ENCODE peak calls at places on chromosomes 16 and 17, in four cellular contexts. X is mesenchymal stem cell, S is H9, M is neuronal stem cell. Z is an unnamed sample.
A peak's percentile ranks its signal among the peaks of the same experiment; 100 is the strongest.

GRCh38 chr17:76700627-76701470 is 9.9 kb downstream of the MXRA7 start:
- DNase-seq in M (no peak), S (no peak), X (peak; percentile 94), Z (peak; percentile 93)

GRCh38 chr16:88461291-88462269 is 8.5 kb downstream of the ZFPM1 start:
- DNase-seq in S (peak; percentile 76), X (peak; percentile 24), M (no peak), Z (no peak)

GRCh38 chr17:70345061-70345460 is 175.7 kb downstream of the KCNJ2 start:
- DNase-seq in X (peak; percentile 2), S (no peak), M (no peak), Z (no peak)

GRCh38 chr16:55508941-55509920 is at the start of gene LPCAT2:
- DNase-seq in M (peak; percentile 76), X (peak; percentile 88), S (peak; percentile 93), Z (peak; percentile 84)

GRCh38 chr17:57938061-57938502 is 17.1 kb downstream of the CUEDC1 start:
- DNase-seq in M (no peak), S (no peak), X (no peak), Z (no peak)

GRCh38 chr16:57825298-57826039 is 23.2 kb upstream of the KIFC3 start:
- DNase-seq in S (no peak), M (no peak), X (no peak), Z (no peak)

GRCh38 chr16:12120982-12121652 is 144.6 kb downstream of the SNX29 start:
- DNase-seq in X (no peak), M (no peak), S (no peak), Z (no peak)

GRCh38 chr16:1430759-1431496 is at the start of gene PERCC1:
- DNase-seq in S (no peak), X (no peak), M (no peak), Z (no peak)

GRCh38 chr17:7083592-7083991 is 3.5 kb upstream of the CLEC10A start:
- DNase-seq in S (no peak), M (no peak), X (no peak), Z (peak; percentile 17)

GRCh38 chr17:29911641-29912177 is 18.3 kb downstream of the SSH2 start:
- DNase-seq in S (no peak), X (peak; percentile 39), M (no peak), Z (peak; percentile 61)

GRCh38 chr16:84730406-84731106 is 30.8 kb downstream of the USP10 start:
- DNase-seq in M (no peak), S (no peak), X (peak; percentile 94), Z (peak; percentile 97)

GRCh38 chr17:45261577-45262515 is at the start of gene SPATA32:
- DNase-seq in S (peak; percentile 82), X (peak; percentile 40), M (peak; percentile 40), Z (peak; percentile 29)

GRCh38 chr17:64269687-64270649 is 6.9 kb upstream of the TEX2 start:
- DNase-seq in M (no peak), X (no peak), S (no peak), Z (no peak)

DNA sequence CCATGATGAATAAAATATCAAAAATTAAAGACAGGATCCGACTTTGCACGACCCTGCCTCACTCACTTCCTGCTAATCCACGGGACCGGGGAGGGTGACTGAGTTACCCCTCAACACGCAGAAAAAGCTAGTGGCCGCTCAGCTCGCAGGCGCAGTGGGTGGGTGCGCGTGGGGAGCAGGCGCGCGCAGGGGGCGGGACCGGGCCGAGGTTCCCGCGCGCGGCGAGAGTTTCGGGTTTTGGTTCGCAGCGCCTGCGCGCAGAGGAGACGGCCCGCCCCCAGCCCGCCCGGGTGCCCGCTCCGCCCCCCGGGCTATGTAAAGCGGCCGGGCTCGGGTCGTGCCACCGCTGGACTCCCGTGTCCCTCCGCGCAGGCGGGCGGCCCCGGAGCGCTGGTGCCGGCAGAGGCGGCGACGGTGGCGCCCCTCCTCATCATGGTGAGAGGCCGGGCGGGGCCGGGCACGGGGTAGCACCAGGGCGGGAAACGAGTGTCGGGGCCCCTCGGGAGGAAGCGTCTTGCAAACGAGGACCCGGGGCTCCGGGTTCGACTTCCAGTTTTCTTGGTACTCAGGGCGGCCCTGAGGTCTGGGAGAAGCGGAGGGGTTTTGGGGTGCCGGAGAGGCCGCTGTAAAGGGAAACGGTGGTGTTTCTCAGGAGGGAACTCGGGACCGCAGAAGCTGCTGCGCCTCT is at the start of gene CNP:
- DNase-seq in M (peak; percentile 84), X (peak; percentile 92), S (peak; percentile 88), Z (peak; percentile 87)
- H3K14ac ChIP-seq in M (no peak within 1 kb of the TSS), X (no peak within 1 kb of the TSS), S (peak within 1 kb of the TSS; percentile 67), Z (peak within 1 kb of the TSS; percentile 77)

GRCh38 chr16:49641250-49641649 is 214.7 kb downstream of the ZNF423 start:
- DNase-seq in S (no peak), X (no peak), M (no peak), Z (no peak)
- H3K14ac ChIP-seq in S (no peak overlapping the region), X (no peak overlapping the region), M (no peak overlapping the region), Z (no peak overlapping the region)

GRCh38 chr17:41787021-41787418 is 509 bp upstream of the JUP start:
- DNase-seq in X (no peak), M (no peak), S (no peak), Z (no peak)

GRCh38 chr17:41785876-41786226 is 660 bp downstream of the JUP start:
- DNase-seq in S (peak; percentile 87), X (no peak), M (no peak), Z (no peak)

GRCh38 chr17:41784207-41784744 is 2.2 kb downstream of the JUP start:
- DNase-seq in X (peak; percentile 60), S (peak; percentile 86), M (no peak), Z (peak; percentile 71)

GRCh38 chr17:41785091-41785875 is 1.2 kb downstream of the JUP start:
- DNase-seq in X (peak; percentile 54), M (peak; percentile 90), S (peak; percentile 97), Z (no peak)

GRCh38 chr17:41786227-41787020 is at the start of gene JUP:
- DNase-seq in X (peak; percentile 100), M (peak; percentile 99), S (peak; percentile 100), Z (peak; percentile 99)
- H3K14ac ChIP-seq in X (no peak within 1 kb of the TSS), M (no peak within 1 kb of the TSS), S (peak within 1 kb of the TSS; percentile 82), Z (peak within 1 kb of the TSS; percentile 85)

GRCh38 chr16:3020247-3020603 is at the start of gene TNFRSF12A:
- DNase-seq in M (peak; percentile 84), S (peak; percentile 83), X (peak; percentile 78), Z (peak; percentile 68)

GRCh38 chr16:3017262-3017805 is 649 bp downstream of the CLDN6 start:
- DNase-seq in X (no peak), S (no peak), M (no peak), Z (no peak)

GRCh38 chr16:3015865-3016521 is 2.0 kb downstream of the CLDN6 start:
- DNase-seq in M (no peak), X (no peak), S (no peak), Z (no peak)

GRCh38 chr16:3019594-3020246 is 448 bp upstream of the TNFRSF12A start:
- DNase-seq in S (no peak), X (no peak), M (no peak), Z (no peak)

GRCh38 chr16:3017806-3018506 is at the start of gene CLDN6:
- DNase-seq in M (peak; percentile 77), X (no peak), S (peak; percentile 97), Z (no peak)
- H3K14ac ChIP-seq in M (peak within 1 kb of the TSS; percentile 38), X (no peak within 1 kb of the TSS), S (peak within 1 kb of the TSS; percentile 99), Z (no peak within 1 kb of the TSS)

DNA sequence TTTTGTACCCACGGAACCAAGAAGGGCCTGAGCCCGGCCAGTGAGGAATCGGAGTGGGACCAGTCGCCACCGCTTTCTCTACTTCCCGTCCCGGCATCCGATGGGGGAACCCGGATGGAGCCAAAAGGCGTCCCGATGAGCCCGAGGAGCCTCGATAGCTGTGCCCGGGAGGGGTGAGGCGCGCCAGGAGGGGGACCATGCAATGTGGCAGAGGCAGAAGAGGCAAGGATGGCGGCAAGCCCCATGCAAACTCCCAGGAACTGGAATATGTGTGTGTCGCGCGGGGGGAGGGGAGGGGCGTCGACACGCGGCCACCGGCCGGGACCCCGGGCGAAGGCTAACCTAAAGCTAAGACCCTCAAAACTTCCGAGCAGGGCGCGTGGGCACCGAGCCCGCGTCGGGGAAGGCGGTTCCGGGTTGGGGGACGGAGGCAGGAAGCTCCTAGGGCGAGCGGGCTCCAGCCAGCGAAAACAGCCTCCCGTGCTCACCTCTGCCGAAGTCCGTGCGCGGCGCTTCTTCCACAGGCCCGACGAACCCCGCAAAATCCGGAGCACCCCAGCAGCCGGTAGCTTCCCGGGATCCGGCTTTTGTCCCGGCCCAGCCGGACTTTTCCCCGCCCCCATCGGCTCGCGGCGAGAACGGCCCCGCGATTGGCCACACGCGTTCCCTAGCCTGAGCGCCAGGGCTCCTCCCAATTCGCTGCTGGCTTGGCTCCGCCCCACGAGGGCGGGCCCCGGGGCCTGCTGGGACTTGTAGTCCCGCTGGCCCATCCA is at the start of gene ACLY:
- DNase-seq in S (peak; percentile 100), X (peak; percentile 98), M (peak; percentile 98), Z (peak; percentile 95)
- H3K14ac ChIP-seq in S (peak within 1 kb of the TSS; percentile 99), X (no peak within 1 kb of the TSS), M (peak within 1 kb of the TSS; percentile 97), Z (peak within 1 kb of the TSS; percentile 99)

GRCh38 chr16:22373662-22374310 is 633 bp downstream of the CDR2 start:
- DNase-seq in M (peak; percentile 23), X (peak; percentile 43), S (peak; percentile 38), Z (no peak)
- H3K14ac ChIP-seq in M (peak overlapping the region; percentile 17), X (no peak overlapping the region), S (peak overlapping the region; percentile 60), Z (peak overlapping the region; percentile 98)

DNA sequence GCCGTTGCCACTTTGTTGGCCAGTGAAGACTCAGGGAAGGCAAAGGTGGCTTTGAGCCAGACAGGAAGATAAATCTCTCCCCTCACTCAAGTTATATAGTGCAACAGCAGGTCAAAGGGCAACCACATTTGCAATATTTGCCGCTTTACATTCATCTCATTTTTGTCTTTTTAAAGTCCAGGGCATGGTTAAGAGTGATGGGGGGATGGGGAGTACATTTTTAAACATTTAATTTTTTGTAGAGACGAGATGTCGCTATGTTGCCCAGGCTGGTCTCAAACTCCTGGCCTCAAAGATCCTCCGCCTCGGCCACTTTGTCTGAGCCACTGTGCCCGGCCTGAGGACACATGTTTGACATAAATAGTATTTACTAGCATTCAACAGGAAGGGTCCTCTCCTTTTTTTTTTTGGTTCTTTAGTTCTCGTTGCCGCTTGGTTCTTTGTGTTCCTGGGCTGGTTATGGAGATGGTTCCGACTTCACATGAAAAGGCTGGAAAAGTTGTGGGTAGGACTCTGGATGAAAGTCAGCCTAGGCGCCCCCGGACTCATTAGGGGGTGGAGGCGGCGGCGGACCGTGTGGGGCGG is 95.7 kb downstream of the RAB11FIP4 start:
- DNase-seq in M (no peak), S (no peak), X (no peak), Z (no peak)
- H3K14ac ChIP-seq in M (no peak overlapping the region), S (no peak overlapping the region), X (no peak overlapping the region), Z (no peak overlapping the region)

DNA sequence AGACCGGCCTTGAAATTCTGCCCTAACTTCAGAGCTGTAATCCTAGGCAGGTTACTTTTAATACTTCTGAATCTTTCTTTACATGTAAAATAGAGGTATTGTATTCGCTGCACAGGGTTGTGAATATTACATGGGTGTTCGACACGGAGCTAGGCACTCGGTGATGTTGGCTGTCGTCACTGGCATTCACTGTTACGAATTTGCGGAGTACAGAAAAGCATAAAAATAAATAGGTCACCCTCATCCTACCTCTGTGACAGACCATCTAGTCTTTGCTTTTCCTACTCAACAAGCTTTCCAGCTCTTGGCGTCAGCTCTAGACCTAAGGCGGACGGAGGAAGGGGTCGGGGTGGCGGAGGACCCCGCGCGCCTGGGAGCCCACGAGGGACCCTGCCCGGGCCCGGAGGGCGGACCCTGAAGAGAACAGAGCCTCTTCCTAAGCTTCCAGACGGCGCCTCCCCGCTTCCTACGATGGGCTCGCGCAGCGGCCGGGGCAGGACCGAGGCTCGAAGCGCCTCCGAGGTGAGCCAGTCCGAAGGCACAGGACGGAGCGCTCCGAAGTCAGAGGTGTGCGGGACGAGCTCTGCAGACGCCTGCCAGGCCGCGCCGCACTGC is 877 bp upstream of the SPG7 start:
- DNase-seq in S (no peak), X (no peak), M (no peak), Z (no peak)
- H3K14ac ChIP-seq in S (peak overlapping the region; percentile 61), X (no peak overlapping the region), M (no peak overlapping the region), Z (peak overlapping the region; percentile 89)

Z was measured in IMR-90.